ENCODE peak calls at places on chromosomes 2 and 18, in ten cellular contexts. V is NCI-H510A; K is anterior cingulate cortex; U is activated CD8-positive, alpha-beta memory T cell treated with anti-CD3 and anti-CD28 coated beads for 24 hours; T is AG08395; W is nephron progenitor cell; L is K562; A is HTR-8/SVneo; R is Calu3; S is iris pigment epithelial cell. O is an unnamed sample.

GRCh38 chr18:3107740-3108151 is 94.8 kb upstream of the LPIN2 start:
- DNase-seq in R (no peak), L (no peak), W (no peak), U (no peak), A (no peak), T (no peak), S (no peak), V (no peak), K (no peak), O (no peak)

GRCh38 chr2:176118606-176119370 is 2.2 kb downstream of the HOXD10 start:
- DNase-seq in V (peak), L (peak), U (no peak), A (no peak), T (no peak), K (no peak), R (no peak), W (peak), S (no peak), O (no peak)

GRCh38 chr2:121151311-121152109 is 133.5 kb downstream of the TFCP2L1 start:
- DNase-seq in U (no peak), K (no peak), R (peak), L (no peak), S (no peak), V (no peak), T (no peak), A (no peak), W (no peak), O (peak)

GRCh38 chr2:73984922-73985317 is 210 bp downstream of the TET3 start:
- DNase-seq in R (peak), T (no peak), U (peak), S (no peak), A (no peak), L (peak), V (no peak), W (peak), K (peak), O (no peak)

GRCh38 chr2:217060951-217061547 is 201.2 kb upstream of the TNP1 start:
- DNase-seq in S (no peak), W (no peak), L (peak), T (no peak), R (no peak), U (no peak), V (no peak), A (no peak), K (no peak), O (no peak)

GRCh38 chr18:5894613-5895299 is 566 bp downstream of the TMEM200C start:
- DNase-seq in K (no peak), V (peak), R (no peak), L (no peak), U (no peak), A (no peak), S (no peak), W (peak), T (no peak), O (no peak)

GRCh38 chr2:16613475-16613874 is 52.2 kb downstream of the CYRIA start:
- DNase-seq in L (peak), W (no peak), R (no peak), A (peak), V (no peak), T (peak), K (no peak), S (peak), U (no peak), O (no peak)

GRCh38 chr2:219433666-219434467 is 776 bp upstream of the SPEG start:
- DNase-seq in R (peak), A (no peak), V (no peak), T (peak), K (no peak), L (peak), U (no peak), S (peak), W (no peak), O (no peak)

GRCh38 chr2:180519276-180519675 is 461.1 kb upstream of the UBE2E3 start:
- DNase-seq in R (no peak), K (no peak), A (no peak), L (no peak), T (peak), W (no peak), U (no peak), S (peak), V (no peak), O (no peak)

GRCh38 chr18:75533954-75534353 is 106.5 kb upstream of the SMIM21 start:
- DNase-seq in K (no peak), L (no peak), W (no peak), V (no peak), U (no peak), R (no peak), A (no peak), S (no peak), T (peak), O (no peak)

GRCh38 chr18:50190236-50190635 is 4.7 kb downstream of the MYO5B start:
- DNase-seq in V (no peak), W (no peak), T (no peak), U (no peak), S (peak), K (no peak), R (no peak), L (no peak), A (no peak), O (peak)

GRCh38 chr2:223800908-223801307 is 36.5 kb downstream of the AP1S3 start:
- DNase-seq in T (no peak), L (no peak), K (no peak), R (no peak), V (no peak), W (no peak), U (no peak), S (no peak), A (no peak), O (no peak)

GRCh38 chr2:129050116-129050515 is 731.4 kb upstream of the HS6ST1 start:
- DNase-seq in T (no peak), S (no peak), A (no peak), R (no peak), K (no peak), W (no peak), L (no peak), U (no peak), V (peak), O (no peak)

GRCh38 chr18:79884963-79885728 is 66.3 kb downstream of the SLC66A2 start:
- DNase-seq in A (no peak), S (no peak), T (no peak), L (no peak), W (no peak), V (no peak), K (no peak), U (peak), R (no peak), O (no peak)

GRCh38 chr2:177393381-177393780 is 808 bp downstream of the AGPS start:
- DNase-seq in A (no peak), S (no peak), L (peak), T (no peak), R (peak), V (no peak), U (no peak), K (no peak), W (no peak), O (no peak)

GRCh38 chr2:111663471-111663951 is 220.5 kb downstream of the ANAPC1 start:
- DNase-seq in K (no peak), A (no peak), L (peak), V (no peak), T (peak), U (no peak), W (no peak), R (no peak), S (no peak), O (no peak)

GRCh38 chr2:9737053-9737875 is 106.0 kb upstream of the TAF1B start:
- DNase-seq in L (peak), U (no peak), S (no peak), V (no peak), K (no peak), R (no peak), T (peak), W (no peak), A (peak), O (no peak)

GRCh38 chr2:96324716-96325037 is 440 bp upstream of the ITPRIPL1 start:
- DNase-seq in W (no peak), K (no peak), A (no peak), U (no peak), T (no peak), R (no peak), V (no peak), S (no peak), L (no peak), O (no peak)

GRCh38 chr2:174337337-174338154 is 2.8 kb downstream of the SP9 start:
- DNase-seq in R (no peak), T (no peak), V (peak), S (no peak), K (no peak), A (no peak), L (peak), U (peak), W (peak), O (no peak)

GRCh38 chr18:79935925-79936324 is 15.5 kb downstream of the SLC66A2 start:
- DNase-seq in V (no peak), L (no peak), K (no peak), A (no peak), R (no peak), T (no peak), U (no peak), W (no peak), S (no peak), O (no peak)

GRCh38 chr18:55079481-55080350 is 120.5 kb upstream of the CCDC68 start:
- DNase-seq in R (no peak), W (no peak), T (no peak), V (no peak), L (no peak), S (no peak), U (no peak), A (no peak), K (no peak), O (no peak)

GRCh38 chr18:79167526-79168190 is 98.5 kb downstream of the ATP9B start:
- DNase-seq in R (no peak), K (no peak), V (no peak), U (no peak), T (no peak), W (no peak), A (no peak), L (no peak), S (no peak), O (no peak)

GRCh38 chr18:51617167-51617566 is 419.7 kb upstream of the MEX3C start:
- DNase-seq in V (no peak), T (no peak), K (no peak), A (no peak), U (no peak), R (no peak), L (no peak), S (peak), W (no peak), O (no peak)

GRCh38 chr2:9675369-9676351 is 44.9 kb upstream of the YWHAQ start:
- DNase-seq in W (peak), R (peak), U (no peak), T (peak), V (no peak), A (peak), S (peak), K (peak), L (no peak), O (no peak)

GRCh38 chr2:30300456-30301221 is 69.3 kb downstream of the LBH start:
- DNase-seq in W (no peak), U (no peak), R (no peak), V (no peak), A (peak), L (no peak), K (no peak), T (peak), S (peak), O (no peak)

GRCh38 chr2:133839677-133840076 is 271.4 kb upstream of the NCKAP5 start:
- DNase-seq in T (no peak), U (no peak), S (no peak), L (no peak), A (no peak), K (no peak), R (no peak), V (no peak), W (no peak), O (no peak)

GRCh38 chr2:5723791-5724735 is 31.9 kb downstream of the SOX11 start:
- DNase-seq in V (no peak), R (no peak), A (no peak), K (no peak), W (no peak), T (no peak), L (no peak), S (no peak), U (no peak), O (peak)

GRCh38 chr2:232983669-232983991 is 29.4 kb downstream of the NGEF start:
- DNase-seq in K (no peak), A (no peak), R (no peak), T (no peak), V (no peak), U (no peak), S (no peak), L (no peak), W (no peak), O (no peak)

GRCh38 chr2:200252661-200253067 is 53.8 kb upstream of the SPATS2L start:
- DNase-seq in R (no peak), K (no peak), V (no peak), U (no peak), T (peak), L (no peak), S (peak), W (no peak), A (no peak), O (no peak)

GRCh38 chr2:26355038-26355995 is 8.7 kb upstream of the ADGRF3 start:
- DNase-seq in L (peak), K (no peak), W (no peak), S (peak), T (peak), U (no peak), A (peak), R (peak), V (no peak), O (no peak)

GRCh38 chr2:10538224-10538894 is 90.2 kb upstream of the ODC1 start:
- DNase-seq in U (no peak), V (no peak), W (no peak), T (peak), A (peak), S (peak), L (no peak), R (no peak), K (no peak), O (no peak)

GRCh38 chr2:109535217-109535946 is 78.4 kb downstream of the SEPTIN10 start:
- DNase-seq in T (no peak), K (no peak), A (no peak), V (no peak), S (no peak), W (no peak), R (no peak), L (no peak), U (peak), O (no peak)

GRCh38 chr18:46169464-46169941 is 65.3 kb downstream of the HAUS1 start:
- DNase-seq in R (no peak), A (no peak), S (peak), V (no peak), L (peak), U (no peak), K (peak), T (peak), W (no peak), O (no peak)

GRCh38 chr2:212913902-212914301 is 237.5 kb downstream of the IKZF2 start:
- DNase-seq in S (no peak), T (no peak), K (no peak), U (no peak), R (no peak), L (no peak), A (no peak), W (no peak), V (no peak), O (no peak)

GRCh38 chr2:12196495-12196894 is 450.1 kb downstream of the LPIN1 start:
- DNase-seq in L (no peak), T (no peak), V (no peak), A (no peak), S (peak), R (no peak), K (no peak), W (no peak), U (no peak), O (no peak)

GRCh38 chr2:237670641-237671040 is 43.3 kb downstream of the LRRFIP1 start:
- DNase-seq in W (no peak), K (no peak), T (no peak), S (no peak), V (no peak), L (no peak), A (no peak), U (no peak), R (no peak), O (no peak)

GRCh38 chr2:8457620-8458255 is 224.1 kb upstream of the ID2 start:
- DNase-seq in W (no peak), S (no peak), R (peak), K (no peak), L (no peak), A (no peak), T (no peak), V (peak), U (no peak), O (no peak)